ENCODE peak calls at places on chromosomes 2 and 18, in six cellular contexts. S is left ventricle myocardium superior; G is stimulated activated CD8-positive, alpha-beta memory T cell treated with anti-CD3 and anti-CD28 coated beads, Interleukin-4, amount 100 ng/mL, for 24 hours; H is activated naive CD4-positive, alpha-beta T cell; T is GM20000; Q is NCI-H1092. E is an unnamed sample.

GRCh38 chr2:113167115-113167932 is 6.4 kb upstream of the PSD4 start:
- DNase-seq in S (peak), G (no peak), H (peak), T (no peak), Q (no peak), E (no peak)

GRCh38 chr2:106085441-106085911 is 108.6 kb downstream of the UXS1 start:
- DNase-seq in S (no peak), G (no peak), H (peak), T (no peak), Q (no peak), E (no peak)

GRCh38 chr2:42928692-42929576 is 136.6 kb upstream of the HAAO start:
- DNase-seq in S (no peak), G (no peak), H (no peak), T (no peak), Q (no peak), E (no peak)

GRCh38 chr2:172299741-172300140 is 127.6 kb upstream of the ITGA6 start:
- DNase-seq in S (no peak), G (no peak), H (no peak), T (no peak), Q (no peak), E (no peak)

GRCh38 chr2:64524604-64525322 is 635 bp downstream of the AFTPH start:
- DNase-seq in S (no peak), G (no peak), H (peak), T (no peak), Q (no peak), E (peak)

GRCh38 chr2:164498841-164499240 is 122.4 kb downstream of the GRB14 start:
- DNase-seq in S (no peak), G (no peak), H (no peak), T (no peak), Q (no peak), E (no peak)

GRCh38 chr2:162945785-162946184 is 107.2 kb upstream of the KCNH7 start:
- DNase-seq in S (no peak), G (no peak), H (no peak), T (no peak), Q (no peak), E (no peak)

GRCh38 chr2:241895732-241896641 is 26.5 kb downstream of the RTP5 start:
- DNase-seq in S (peak), G (no peak), H (no peak), T (no peak), Q (no peak), E (no peak)

GRCh38 chr2:26598336-26599006 is 42.7 kb downstream of the CIB4 start:
- DNase-seq in S (no peak), G (no peak), H (no peak), T (no peak), Q (no peak), E (no peak)

GRCh38 chr18:45448871-45449270 is 166.4 kb upstream of the SLC14A2 start:
- DNase-seq in S (no peak), G (no peak), H (no peak), T (no peak), Q (no peak), E (no peak)

GRCh38 chr18:27860011-27860410 is 316.9 kb downstream of the CDH2 start:
- DNase-seq in S (no peak), G (no peak), H (no peak), T (no peak), Q (no peak), E (no peak)

GRCh38 chr2:226721541-226721940 is 78.1 kb downstream of the IRS1 start:
- DNase-seq in S (peak), G (no peak), H (no peak), T (no peak), Q (no peak), E (no peak)

GRCh38 chr18:23635283-23636040 is 27.2 kb downstream of the ANKRD29 start:
- DNase-seq in S (no peak), G (no peak), H (no peak), T (no peak), Q (no peak), E (no peak)

GRCh38 chr2:134119672-134120159 is 134.2 kb upstream of the MGAT5 start:
- DNase-seq in S (peak), G (peak), H (peak), T (peak), Q (peak), E (peak)

GRCh38 chr2:30262716-30263309 is 31.5 kb downstream of the LBH start:
- DNase-seq in S (no peak), G (no peak), H (no peak), T (no peak), Q (no peak), E (no peak)

GRCh38 chr2:98795535-98795902 is 64.6 kb upstream of the MGAT4A start:
- DNase-seq in S (no peak), G (no peak), H (no peak), T (no peak), Q (no peak), E (no peak)

GRCh38 chr2:9780368-9781130 is 62.7 kb upstream of the TAF1B start:
- DNase-seq in S (no peak), G (no peak), H (no peak), T (no peak), Q (no peak), E (no peak)

GRCh38 chr2:218990052-218990451 is 3.2 kb downstream of the CRYBA2 start:
- DNase-seq in S (no peak), G (no peak), H (no peak), T (no peak), Q (no peak), E (no peak)

GRCh38 chr2:68318686-68319396 is 908 bp downstream of the CNRIP1 start:
- DNase-seq in S (peak), G (no peak), H (no peak), T (no peak), Q (peak), E (no peak)

GRCh38 chr2:197920581-197921213 is 116.3 kb downstream of the PLCL1 start:
- DNase-seq in S (no peak), G (no peak), H (no peak), T (no peak), Q (no peak), E (no peak)

GRCh38 chr2:159904127-159904564 is 106.1 kb upstream of the CD302 start:
- DNase-seq in S (peak), G (peak), H (peak), T (peak), Q (no peak), E (peak)

GRCh38 chr2:237625216-237625705 is 2.1 kb upstream of the LRRFIP1 start:
- DNase-seq in S (peak), G (no peak), H (no peak), T (no peak), Q (no peak), E (no peak)

GRCh38 chr2:119319593-119319992 is 47.0 kb downstream of the C2orf76 start:
- DNase-seq in S (no peak), G (no peak), H (no peak), T (no peak), Q (no peak), E (no peak)

GRCh38 chr2:120442923-120443571 is 97.1 kb downstream of the INHBB start:
- DNase-seq in S (peak), G (no peak), H (peak), T (no peak), Q (no peak), E (no peak)

GRCh38 chr2:186498834-186499233 is 12.8 kb downstream of the ZC3H15 start:
- DNase-seq in S (no peak), G (no peak), H (no peak), T (no peak), Q (no peak), E (no peak)

GRCh38 chr2:233489666-233490065 is 76.9 kb downstream of the USP40 start:
- DNase-seq in S (no peak), G (no peak), H (no peak), T (no peak), Q (no peak), E (no peak)

GRCh38 chr2:25161055-25161781 is 7.2 kb downstream of the POMC start:
- DNase-seq in S (peak), G (peak), H (peak), T (peak), Q (no peak), E (peak)

GRCh38 chr2:55235724-55236538 is 3.4 kb downstream of the RPS27A start:
- DNase-seq in S (no peak), G (no peak), H (no peak), T (no peak), Q (no peak), E (no peak)